ENCODE peak calls at places on chromosome 1, in four cellular contexts. L is foreskin fibroblast, F is myocyte, O is GM12865. M is an unnamed sample.

GRCh38 chr1:3625151-3625907 is 514 bp downstream of the TPRG1L start:
- DNase-seq in L (peak), F (peak), O (peak), M (no peak)

GRCh38 chr1:236394905-236395779 is 1.1 kb downstream of the EDARADD start:
- DNase-seq in L (peak), F (peak), O (peak), M (no peak)

GRCh38 chr1:180123463-180123936 is 31.2 kb upstream of the QSOX1 start:
- DNase-seq in L (peak), F (no peak), O (no peak), M (no peak)

GRCh38 chr1:100164226-100164625 is 13.8 kb downstream of the LRRC39 start:
- DNase-seq in L (peak), F (peak), O (no peak), M (no peak)

GRCh38 chr1:153432874-153433681 is 16.8 kb downstream of the S100A7A start:
- DNase-seq in L (no peak), F (no peak), O (no peak), M (no peak)

GRCh38 chr1:226355679-226356583 is 47.0 kb upstream of the LIN9 start:
- DNase-seq in L (peak), F (peak), O (peak), M (peak)

GRCh38 chr1:59971464-59971911 is 44.9 kb upstream of the CYP2J2 start:
- DNase-seq in L (peak), F (peak), O (peak), M (peak)

GRCh38 chr1:1046243-1046642 is 26.3 kb downstream of the AGRN start:
- DNase-seq in L (no peak), F (no peak), O (no peak), M (no peak)

GRCh38 chr1:197519741-197520334 is 251.8 kb downstream of the CRB1 start:
- DNase-seq in L (peak), F (peak), O (peak), M (peak)

GRCh38 chr1:3661631-3662030 is 9.3 kb downstream of the TP73 start:
- DNase-seq in L (no peak), F (no peak), O (no peak), M (no peak)

GRCh38 chr1:235637756-235638155 is 11.8 kb downstream of the GNG4 start:
- DNase-seq in L (no peak), F (no peak), O (no peak), M (no peak)